ENCODE peak calls at places on chromosomes 11 and 22, in seven cellular contexts. One of them, this sample, is unnamed.

GRCh38 chr11:71153005-71153395 is 99.4 kb downstream of the SHANK2 start:
- DNase-seq in fibroblast of lung: peak
- DNase-seq in GM23248: peak
- DNase-seq in lower lobe of right lung: no peak
- DNase-seq in endothelial cell of umbilical vein: no peak
- DNase-seq in astrocyte of the spinal cord: peak
- DNase-seq in DND-41: no peak
- DNase-seq in this sample: peak

GRCh38 chr11:34468209-34468841 is 29.6 kb downstream of the CAT start:
- DNase-seq in fibroblast of lung: peak
- DNase-seq in GM23248: peak
- DNase-seq in lower lobe of right lung: no peak
- DNase-seq in endothelial cell of umbilical vein: peak
- DNase-seq in astrocyte of the spinal cord: peak
- DNase-seq in DND-41: peak
- DNase-seq in this sample: peak

GRCh38 chr22:33112606-33113005 is 54.4 kb upstream of the SYN3 start:
- DNase-seq in fibroblast of lung: no peak
- DNase-seq in GM23248: no peak
- DNase-seq in lower lobe of right lung: no peak
- DNase-seq in endothelial cell of umbilical vein: no peak
- DNase-seq in astrocyte of the spinal cord: no peak
- DNase-seq in DND-41: no peak
- DNase-seq in this sample: no peak

GRCh38 chr22:47232753-47233152 is 470.3 kb downstream of the TBC1D22A start:
- DNase-seq in fibroblast of lung: no peak
- DNase-seq in GM23248: no peak
- DNase-seq in lower lobe of right lung: no peak
- DNase-seq in endothelial cell of umbilical vein: no peak
- DNase-seq in astrocyte of the spinal cord: no peak
- DNase-seq in DND-41: no peak
- DNase-seq in this sample: no peak

GRCh38 chr22:50007057-50007511 is 5.5 kb downstream of the IL17REL start:
- DNase-seq in fibroblast of lung: no peak
- DNase-seq in GM23248: no peak
- DNase-seq in lower lobe of right lung: no peak
- DNase-seq in endothelial cell of umbilical vein: no peak
- DNase-seq in astrocyte of the spinal cord: no peak
- DNase-seq in DND-41: no peak
- DNase-seq in this sample: no peak

GRCh38 chr22:19357270-19358105 is 66.0 kb upstream of the CLTCL1 start:
- DNase-seq in fibroblast of lung: peak
- DNase-seq in GM23248: peak
- DNase-seq in lower lobe of right lung: no peak
- DNase-seq in endothelial cell of umbilical vein: no peak
- DNase-seq in astrocyte of the spinal cord: no peak
- DNase-seq in DND-41: no peak
- DNase-seq in this sample: peak

GRCh38 chr22:27120036-27120435 is 462.6 kb downstream of the MIAT start:
- DNase-seq in fibroblast of lung: no peak
- DNase-seq in GM23248: no peak
- DNase-seq in lower lobe of right lung: no peak
- DNase-seq in endothelial cell of umbilical vein: no peak
- DNase-seq in astrocyte of the spinal cord: no peak
- DNase-seq in DND-41: no peak
- DNase-seq in this sample: no peak

GRCh38 chr11:87604350-87604749 is 566.6 kb downstream of the TMEM135 start:
- DNase-seq in fibroblast of lung: no peak
- DNase-seq in GM23248: no peak
- DNase-seq in lower lobe of right lung: no peak
- DNase-seq in endothelial cell of umbilical vein: no peak
- DNase-seq in astrocyte of the spinal cord: no peak
- DNase-seq in DND-41: no peak
- DNase-seq in this sample: no peak

GRCh38 chr11:35618497-35619029 is 303 bp downstream of the FJX1 start:
- DNase-seq in fibroblast of lung: peak
- DNase-seq in GM23248: peak
- DNase-seq in lower lobe of right lung: peak
- DNase-seq in endothelial cell of umbilical vein: no peak
- DNase-seq in astrocyte of the spinal cord: no peak
- DNase-seq in DND-41: no peak
- DNase-seq in this sample: peak

GRCh38 chr22:29032584-29032983 is 29.0 kb downstream of the C22orf31 start:
- DNase-seq in fibroblast of lung: peak
- DNase-seq in GM23248: peak
- DNase-seq in lower lobe of right lung: no peak
- DNase-seq in endothelial cell of umbilical vein: peak
- DNase-seq in astrocyte of the spinal cord: peak
- DNase-seq in DND-41: no peak
- DNase-seq in this sample: peak

GRCh38 chr11:126360049-126360446 is 4.6 kb downstream of the ST3GAL4 start:
- DNase-seq in fibroblast of lung: no peak
- DNase-seq in GM23248: peak
- DNase-seq in lower lobe of right lung: no peak
- DNase-seq in endothelial cell of umbilical vein: no peak
- DNase-seq in astrocyte of the spinal cord: no peak
- DNase-seq in DND-41: no peak
- DNase-seq in this sample: no peak
- H3K4me3 ChIP-seq in fibroblast of lung: peak
- H3K4me3 ChIP-seq in GM23248: peak
- H3K4me3 ChIP-seq in lower lobe of right lung: no peak
- H3K4me3 ChIP-seq in endothelial cell of umbilical vein: no peak
- H3K4me3 ChIP-seq in astrocyte of the spinal cord: no peak
- H3K4me3 ChIP-seq in DND-41: no peak
- H3K4me3 ChIP-seq in this sample: peak

GRCh38 chr11:102110761-102111010 is 439 bp downstream of the YAP1 start:
- DNase-seq in fibroblast of lung: no peak
- DNase-seq in GM23248: no peak
- DNase-seq in lower lobe of right lung: no peak
- DNase-seq in endothelial cell of umbilical vein: no peak
- DNase-seq in astrocyte of the spinal cord: no peak
- DNase-seq in DND-41: no peak
- DNase-seq in this sample: peak
- H3K4me3 ChIP-seq in fibroblast of lung: peak
- H3K4me3 ChIP-seq in GM23248: peak
- H3K4me3 ChIP-seq in lower lobe of right lung: peak
- H3K4me3 ChIP-seq in endothelial cell of umbilical vein: peak
- H3K4me3 ChIP-seq in astrocyte of the spinal cord: peak
- H3K4me3 ChIP-seq in DND-41: no peak
- H3K4me3 ChIP-seq in this sample: peak

GRCh38 chr11:61277973-61278565 is 17.0 kb downstream of the VWCE start:
- DNase-seq in fibroblast of lung: no peak
- DNase-seq in GM23248: no peak
- DNase-seq in lower lobe of right lung: no peak
- DNase-seq in endothelial cell of umbilical vein: no peak
- DNase-seq in astrocyte of the spinal cord: no peak
- DNase-seq in DND-41: no peak
- DNase-seq in this sample: no peak

GRCh38 chr11:61279934-61280656 is 15.0 kb downstream of the VWCE start:
- DNase-seq in fibroblast of lung: no peak
- DNase-seq in GM23248: peak
- DNase-seq in lower lobe of right lung: no peak
- DNase-seq in endothelial cell of umbilical vein: no peak
- DNase-seq in astrocyte of the spinal cord: no peak
- DNase-seq in DND-41: no peak
- DNase-seq in this sample: no peak

GRCh38 chr11:61281581-61282250 is 13.4 kb downstream of the VWCE start:
- DNase-seq in fibroblast of lung: peak
- DNase-seq in GM23248: peak
- DNase-seq in lower lobe of right lung: no peak
- DNase-seq in endothelial cell of umbilical vein: peak
- DNase-seq in astrocyte of the spinal cord: peak
- DNase-seq in DND-41: peak
- DNase-seq in this sample: peak

GRCh38 chr11:61283613-61284012 is 11.5 kb downstream of the VWCE start:
- DNase-seq in fibroblast of lung: no peak
- DNase-seq in GM23248: no peak
- DNase-seq in lower lobe of right lung: no peak
- DNase-seq in endothelial cell of umbilical vein: no peak
- DNase-seq in astrocyte of the spinal cord: no peak
- DNase-seq in DND-41: no peak
- DNase-seq in this sample: no peak

DNA sequence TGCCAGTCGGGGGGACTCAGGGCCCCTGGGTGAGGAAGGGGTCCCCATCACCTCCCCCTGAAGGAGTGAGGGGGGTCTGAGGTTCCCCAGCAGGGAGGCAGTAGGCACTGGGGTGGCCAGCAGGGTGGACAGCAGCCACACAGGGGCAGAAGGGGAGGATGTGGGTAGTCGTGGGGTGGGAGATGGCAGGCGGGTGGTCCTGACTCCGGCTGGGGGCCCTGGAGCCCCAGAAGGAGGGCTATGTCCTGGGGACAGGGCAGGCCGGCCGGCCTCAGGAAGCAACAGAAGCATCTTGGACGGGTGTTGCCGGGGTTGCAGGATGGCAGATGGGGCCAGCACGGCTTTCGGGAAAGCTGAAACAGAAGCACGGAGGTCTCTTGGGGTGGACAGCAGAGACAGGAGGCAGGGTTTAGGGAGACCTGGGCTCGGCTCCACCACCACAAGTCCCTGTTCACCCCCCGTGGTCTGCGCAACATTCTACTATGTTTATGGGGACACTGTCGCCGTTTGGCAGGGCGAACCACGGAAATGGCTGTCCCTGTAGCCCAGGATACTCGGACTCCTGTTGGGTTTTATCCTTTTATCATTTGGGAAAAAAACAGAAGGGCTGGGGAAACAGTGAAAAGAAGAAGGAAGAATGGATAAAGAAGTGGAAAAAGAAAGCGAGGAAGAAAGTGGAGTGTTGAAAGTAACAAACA is 14.1 kb downstream of the VWCE start:
- DNase-seq in fibroblast of lung: no peak
- DNase-seq in GM23248: no peak
- DNase-seq in lower lobe of right lung: no peak
- DNase-seq in endothelial cell of umbilical vein: no peak
- DNase-seq in astrocyte of the spinal cord: no peak
- DNase-seq in DND-41: no peak
- DNase-seq in this sample: no peak
- H3K4me3 ChIP-seq in fibroblast of lung: no peak
- H3K4me3 ChIP-seq in GM23248: no peak
- H3K4me3 ChIP-seq in lower lobe of right lung: no peak
- H3K4me3 ChIP-seq in endothelial cell of umbilical vein: no peak
- H3K4me3 ChIP-seq in astrocyte of the spinal cord: no peak
- H3K4me3 ChIP-seq in DND-41: no peak
- H3K4me3 ChIP-seq in this sample: no peak

DNA sequence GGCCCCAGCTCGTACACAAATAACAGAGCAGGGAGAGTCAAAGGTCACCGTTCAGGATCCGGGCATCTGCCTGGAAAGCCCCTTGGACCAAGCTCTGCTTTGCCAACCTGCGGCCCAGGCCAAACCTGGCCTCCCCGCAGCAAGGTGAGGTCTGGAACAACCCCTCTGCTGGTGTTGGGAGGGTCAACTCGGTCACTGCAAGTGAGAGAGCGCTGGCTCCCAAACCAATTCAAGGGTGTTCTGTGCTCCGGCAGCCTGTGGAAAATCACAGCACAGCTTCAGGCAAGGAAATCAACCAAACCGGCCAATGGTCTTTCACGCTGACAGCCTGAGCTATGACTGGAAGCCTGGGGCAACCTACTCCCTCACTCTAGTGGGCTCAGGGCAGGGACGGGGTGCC is 63.4 kb downstream of the MYH9 start:
- DNase-seq in fibroblast of lung: no peak
- DNase-seq in GM23248: peak
- DNase-seq in lower lobe of right lung: no peak
- DNase-seq in endothelial cell of umbilical vein: no peak
- DNase-seq in astrocyte of the spinal cord: no peak
- DNase-seq in DND-41: no peak
- DNase-seq in this sample: no peak
- H3K4me3 ChIP-seq in fibroblast of lung: no peak
- H3K4me3 ChIP-seq in GM23248: peak
- H3K4me3 ChIP-seq in lower lobe of right lung: no peak
- H3K4me3 ChIP-seq in endothelial cell of umbilical vein: no peak
- H3K4me3 ChIP-seq in astrocyte of the spinal cord: no peak
- H3K4me3 ChIP-seq in DND-41: no peak
- H3K4me3 ChIP-seq in this sample: no peak

GRCh38 chr22:44646141-44646540 is 55.9 kb upstream of the PRR5 start:
- DNase-seq in fibroblast of lung: no peak
- DNase-seq in GM23248: no peak
- DNase-seq in lower lobe of right lung: peak
- DNase-seq in endothelial cell of umbilical vein: no peak
- DNase-seq in astrocyte of the spinal cord: no peak
- DNase-seq in DND-41: no peak
- DNase-seq in this sample: no peak

GRCh38 chr22:44647141-44647540 is 54.9 kb upstream of the PRR5 start:
- DNase-seq in fibroblast of lung: no peak
- DNase-seq in GM23248: no peak
- DNase-seq in lower lobe of right lung: no peak
- DNase-seq in endothelial cell of umbilical vein: no peak
- DNase-seq in astrocyte of the spinal cord: no peak
- DNase-seq in DND-41: no peak
- DNase-seq in this sample: no peak

GRCh38 chr22:44648085-44648820 is 53.8 kb upstream of the PRR5 start:
- DNase-seq in fibroblast of lung: no peak
- DNase-seq in GM23248: peak
- DNase-seq in lower lobe of right lung: peak
- DNase-seq in endothelial cell of umbilical vein: no peak
- DNase-seq in astrocyte of the spinal cord: no peak
- DNase-seq in DND-41: no peak
- DNase-seq in this sample: peak

GRCh38 chr22:44646668-44647067 is 55.3 kb upstream of the PRR5 start:
- DNase-seq in fibroblast of lung: no peak
- DNase-seq in GM23248: peak
- DNase-seq in lower lobe of right lung: no peak
- DNase-seq in endothelial cell of umbilical vein: no peak
- DNase-seq in astrocyte of the spinal cord: no peak
- DNase-seq in DND-41: peak
- DNase-seq in this sample: no peak

GRCh38 chr22:44648821-44649566 is 53.0 kb upstream of the PRR5 start:
- DNase-seq in fibroblast of lung: peak
- DNase-seq in GM23248: peak
- DNase-seq in lower lobe of right lung: peak
- DNase-seq in endothelial cell of umbilical vein: peak
- DNase-seq in astrocyte of the spinal cord: no peak
- DNase-seq in DND-41: no peak
- DNase-seq in this sample: peak
- H3K4me3 ChIP-seq in fibroblast of lung: peak
- H3K4me3 ChIP-seq in GM23248: peak
- H3K4me3 ChIP-seq in lower lobe of right lung: no peak
- H3K4me3 ChIP-seq in endothelial cell of umbilical vein: no peak
- H3K4me3 ChIP-seq in astrocyte of the spinal cord: no peak
- H3K4me3 ChIP-seq in DND-41: no peak
- H3K4me3 ChIP-seq in this sample: peak

GRCh38 chr11:6474806-6475500 is 1.2 kb upstream of the TRIM3 start:
- DNase-seq in fibroblast of lung: no peak
- DNase-seq in GM23248: peak
- DNase-seq in lower lobe of right lung: no peak
- DNase-seq in endothelial cell of umbilical vein: no peak
- DNase-seq in astrocyte of the spinal cord: no peak
- DNase-seq in DND-41: no peak
- DNase-seq in this sample: peak
- H3K4me3 ChIP-seq in fibroblast of lung: peak
- H3K4me3 ChIP-seq in GM23248: peak
- H3K4me3 ChIP-seq in lower lobe of right lung: no peak
- H3K4me3 ChIP-seq in endothelial cell of umbilical vein: no peak
- H3K4me3 ChIP-seq in astrocyte of the spinal cord: no peak
- H3K4me3 ChIP-seq in DND-41: no peak
- H3K4me3 ChIP-seq in this sample: peak